ENCODE peak calls at places on chromosomes 4 and X, in seven cellular contexts. P, R, N, J, Q, M and O are unnamed samples.

GRCh38 chr4:7557447-7557846 is 122.7 kb upstream of the PSAPL1 start:
- DNase-seq in M (no peak), R (no peak), J (no peak), P (no peak), N (no peak), Q (peak; percentile 89), O (no peak)

GRCh38 chr4:48491514-48492176 is 1.6 kb downstream of the ZAR1 start:
- DNase-seq in M (no peak), Q (no peak), N (no peak), P (no peak), R (no peak), J (no peak), O (no peak)

GRCh38 chrX:47579537-47579936 is 2.7 kb upstream of the TIMP1 start:
- DNase-seq in Q (peak; percentile 66), J (no peak), M (no peak), R (no peak), P (no peak), N (peak; percentile 45), O (no peak)

GRCh38 chr4:145954924-145955339 is 16.3 kb upstream of the ZNF827 start:
- DNase-seq in R (no peak), Q (peak; percentile 98), M (peak; percentile 68), P (no peak), N (no peak), J (peak; percentile 10), O (peak; percentile 39)

GRCh38 chr4:118557298-118557851 is 127.8 kb upstream of the METTL14 start:
- DNase-seq in P (no peak), Q (peak; percentile 66), M (no peak), N (no peak), J (peak; percentile 41), R (no peak), O (peak; percentile 75)

GRCh38 chr4:108130955-108131354 is 37.8 kb downstream of the LEF1 start:
- DNase-seq in N (no peak), Q (no peak), M (no peak), R (no peak), P (no peak), J (peak; percentile 11), O (no peak)

GRCh38 chrX:32276153-32276552 is 935.2 kb downstream of the DMD start:
- DNase-seq in P (no peak), J (no peak), Q (no peak), N (no peak), M (no peak), R (no peak), O (no peak)

GRCh38 chr4:65799513-65799912 is 129.2 kb upstream of the EPHA5 start:
- DNase-seq in R (no peak), Q (no peak), P (no peak), M (no peak), J (no peak), N (no peak), O (no peak)

GRCh38 chrX:64894454-64895038 is 81.7 kb downstream of the ZC4H2 start:
- DNase-seq in R (no peak), P (no peak), J (no peak), N (no peak), M (no peak), Q (no peak), O (no peak)

GRCh38 chr4:163404570-163404969 is 60.9 kb downstream of the NPY5R start:
- DNase-seq in M (no peak), P (no peak), Q (no peak), N (no peak), R (no peak), J (peak; percentile 89), O (no peak)

GRCh38 chr4:121726642-121727268 is 30.0 kb upstream of the ANXA5 start:
- DNase-seq in N (no peak), Q (peak; percentile 55), R (no peak), M (no peak), P (no peak), J (peak; percentile 76), O (peak; percentile 18)

GRCh38 chr4:103012594-103012993 is 6.9 kb downstream of the SLC9B1 start:
- DNase-seq in M (no peak), P (no peak), J (no peak), N (no peak), Q (peak; percentile 9), R (no peak), O (no peak)

GRCh38 chr4:82284475-82284857 is 89.3 kb downstream of the HNRNPD start:
- DNase-seq in N (no peak), J (no peak), P (no peak), Q (peak; percentile 16), M (peak; percentile 20), R (no peak), O (no peak)

GRCh38 chr4:184477201-184477999 is 3.0 kb upstream of the IRF2 start:
- DNase-seq in M (no peak), P (no peak), J (no peak), Q (no peak), R (no peak), N (no peak), O (no peak)

GRCh38 chrX:93420090-93420489 is 253.3 kb downstream of the NAP1L3 start:
- DNase-seq in J (no peak), Q (no peak), P (no peak), R (no peak), N (no peak), M (no peak), O (no peak)

GRCh38 chr4:36325499-36325898 is 44.1 kb downstream of the DTHD1 start:
- DNase-seq in J (no peak), M (no peak), Q (no peak), R (no peak), N (no peak), P (no peak), O (peak; percentile 43)

GRCh38 chrX:17596051-17596450 is 141.2 kb upstream of the SCML1 start:
- DNase-seq in M (no peak), J (no peak), P (no peak), R (no peak), N (no peak), Q (peak; percentile 45), O (no peak)

GRCh38 chr4:41098649-41099048 is 115.7 kb downstream of the APBB2 start:
- DNase-seq in J (no peak), R (no peak), Q (no peak), M (no peak), N (no peak), P (no peak), O (no peak)

GRCh38 chr4:133802741-133803140 is 398.8 kb downstream of the PABPC4L start:
- DNase-seq in J (no peak), P (no peak), N (no peak), Q (peak; percentile 55), M (no peak), R (no peak), O (no peak)

DNA sequence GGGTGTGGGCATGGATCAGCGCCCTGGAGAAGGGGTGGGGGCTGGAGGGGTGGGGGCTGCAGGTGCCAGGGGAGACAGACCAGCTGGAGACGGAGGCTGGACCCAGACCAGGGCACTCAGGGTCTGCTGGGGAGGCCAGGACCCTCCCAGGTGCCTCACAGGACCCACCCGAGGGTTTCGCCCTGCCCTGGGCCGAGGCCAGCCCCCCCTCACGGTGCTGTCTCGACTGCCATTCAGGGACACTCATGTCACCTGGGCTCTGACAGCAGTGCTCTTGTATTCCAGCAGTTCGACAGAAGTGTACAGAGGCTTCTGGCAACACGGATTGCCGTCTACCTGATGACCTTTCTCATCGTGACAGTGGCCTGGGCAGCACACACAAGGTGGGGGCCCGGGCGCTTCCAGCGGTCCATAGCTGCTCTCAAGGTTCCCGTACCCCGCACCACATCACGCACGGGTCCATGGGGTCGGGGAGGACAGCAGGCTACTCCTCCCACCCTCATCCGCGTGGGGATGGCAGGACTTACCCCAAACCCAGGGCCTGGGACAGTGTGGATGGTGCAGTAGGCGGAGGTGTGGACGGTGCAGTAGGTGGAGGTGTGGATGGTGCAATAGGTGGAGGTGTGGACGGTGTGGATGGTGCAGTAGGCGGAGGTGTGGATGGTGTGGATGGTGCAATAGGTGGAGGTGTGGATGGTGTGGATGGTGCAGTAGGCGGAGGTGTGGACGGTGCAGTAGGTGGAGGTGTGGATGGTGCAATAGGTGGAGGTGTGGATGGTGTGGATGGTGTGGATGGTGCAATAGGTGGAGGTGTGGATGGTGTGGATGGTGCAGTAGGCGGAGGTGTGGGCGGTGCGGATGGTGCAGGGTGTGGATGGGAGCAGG is 18.1 kb downstream of the TMEM175 start:
- DNase-seq in M (no peak), N (no peak), R (no peak), J (no peak), Q (no peak), P (peak; percentile 28), O (no peak)
- H3K27ac ChIP-seq in M (no peak overlapping the region), N (no peak overlapping the region), R (no peak overlapping the region), J (no peak overlapping the region), Q (no peak overlapping the region), P (no peak overlapping the region), O (no peak overlapping the region)

DNA sequence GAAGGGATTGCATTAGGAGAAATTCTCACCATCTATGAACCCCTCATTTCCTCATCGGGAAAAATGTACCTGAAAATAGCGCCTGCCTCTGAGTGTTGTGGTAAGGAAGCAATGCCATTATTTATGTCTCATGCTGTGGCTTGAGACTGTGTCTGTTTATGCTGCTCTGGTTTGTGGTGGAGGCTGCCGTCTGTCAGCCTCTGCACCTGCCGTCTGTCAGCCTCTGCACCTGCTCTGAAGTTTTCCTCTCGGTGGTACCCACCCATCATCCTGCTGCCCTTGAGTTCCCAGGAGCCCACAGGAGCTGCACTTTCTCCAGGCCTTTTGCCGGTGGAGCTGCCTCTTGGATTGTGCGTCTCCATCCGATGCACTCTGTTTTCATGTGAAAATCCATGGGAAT is 68.5 kb upstream of the PPP2R3B start:
- DNase-seq in Q (no peak), M (no peak), R (no peak), N (no peak), P (no peak), J (no peak), O (no peak)
- H3K27ac ChIP-seq in Q (no peak overlapping the region), M (no peak overlapping the region), R (no peak overlapping the region), N (no peak overlapping the region), P (no peak overlapping the region), J (no peak overlapping the region), O (no peak overlapping the region)

GRCh38 chr4:111556861-111557260 is 588.4 kb upstream of the FAM241A start:
- DNase-seq in J (no peak), R (no peak), P (no peak), Q (no peak), M (no peak), N (no peak), O (no peak)

GRCh38 chr4:111556141-111556781 is 589.0 kb upstream of the FAM241A start:
- DNase-seq in M (no peak), J (no peak), N (no peak), R (no peak), P (no peak), Q (peak; percentile 41), O (no peak)
- H3K27ac ChIP-seq in M (no peak overlapping the region), J (no peak overlapping the region), N (no peak overlapping the region), R (no peak overlapping the region), P (no peak overlapping the region), Q (no peak overlapping the region), O (no peak overlapping the region)

GRCh38 chr4:99404595-99405287 is 30.4 kb downstream of the ADH7 start:
- DNase-seq in R (no peak), J (no peak), N (no peak), Q (peak; percentile 95), M (no peak), P (no peak), O (no peak)

GRCh38 chr4:99405433-99406115 is 29.6 kb downstream of the ADH7 start:
- DNase-seq in J (peak; percentile 70), R (peak; percentile 5), Q (peak; percentile 43), P (peak; percentile 45), M (peak; percentile 84), N (no peak), O (peak; percentile 49)

GRCh38 chr4:99400831-99401230 is 34.3 kb downstream of the ADH7 start:
- DNase-seq in Q (no peak), R (no peak), J (no peak), P (no peak), M (no peak), N (no peak), O (no peak)

GRCh38 chr4:99403380-99404194 is 31.6 kb downstream of the ADH7 start:
- DNase-seq in R (no peak), Q (no peak), P (no peak), M (no peak), N (no peak), J (no peak), O (no peak)

GRCh38 chr4:99402765-99403164 is 32.4 kb downstream of the ADH7 start:
- DNase-seq in P (no peak), Q (no peak), R (no peak), N (no peak), J (peak; percentile 29), M (no peak), O (no peak)
- H3K27ac ChIP-seq in P (no peak overlapping the region), Q (no peak overlapping the region), R (no peak overlapping the region), N (peak overlapping the region; percentile 72), J (no peak overlapping the region), M (no peak overlapping the region), O (no peak overlapping the region)